ENCODE peak calls at places on chromosomes 4 and X, in five cellular contexts. U, E, L, Y and I are unnamed samples.

GRCh38 chr4:10984815-10985214 is 300.2 kb upstream of the CLNK start:
- DNase-seq in E (no peak), U (no peak), Y (no peak), L (no peak), I (no peak)

GRCh38 chr4:122119739-122120138 is 32.4 kb upstream of the BLTP1 start:
- DNase-seq in Y (no peak), E (peak; percentile 8), U (no peak), L (no peak), I (no peak)

GRCh38 chr4:139734201-139734874 is 68.7 kb downstream of the MGST2 start:
- DNase-seq in Y (no peak), U (no peak), L (no peak), E (peak; percentile 51), I (no peak)

GRCh38 chr4:80197601-80198444 is 520 bp downstream of the PRDM8 start:
- DNase-seq in E (no peak), Y (no peak), L (no peak), U (peak; percentile 15), I (no peak)

GRCh38 chrX:41761702-41762101 is 37.7 kb downstream of the GPR82 start:
- DNase-seq in E (no peak), U (no peak), L (no peak), Y (no peak), I (no peak)

GRCh38 chr4:186021461-186022167 is 47.3 kb upstream of the TLR3 start:
- DNase-seq in L (no peak), E (peak; percentile 11), Y (peak; percentile 43), U (peak; percentile 55), I (peak; percentile 39)

GRCh38 chr4:164949448-164950118 is 27.9 kb downstream of the TRIM61 start:
- DNase-seq in U (no peak), Y (no peak), E (peak; percentile 27), L (no peak), I (no peak)

GRCh38 chr4:81786063-81786763 is 314.5 kb upstream of the RASGEF1B start:
- DNase-seq in L (no peak), U (no peak), E (no peak), Y (no peak), I (no peak)

GRCh38 chr4:83716874-83717273 is 181.0 kb downstream of the GPAT3 start:
- DNase-seq in E (no peak), Y (no peak), U (no peak), L (no peak), I (no peak)

GRCh38 chr4:87047281-87047798 is 112.5 kb downstream of the AFF1 start:
- DNase-seq in L (no peak), E (no peak), Y (no peak), U (no peak), I (no peak)

GRCh38 chr4:172985552-172985951 is 183.1 kb upstream of the GALNT7 start:
- DNase-seq in U (no peak), Y (no peak), E (peak; percentile 70), L (no peak), I (no peak)

GRCh38 chrX:112678831-112679230 is 907 bp downstream of the LHFPL1 start:
- DNase-seq in U (no peak), Y (no peak), L (no peak), E (no peak), I (peak; percentile 16)

GRCh38 chr4:125983168-125983567 is 668.4 kb downstream of the FAT4 start:
- DNase-seq in U (no peak), L (no peak), E (no peak), Y (no peak), I (no peak)

GRCh38 chr4:138843611-138844010 is 172.0 kb upstream of the NOCT start:
- DNase-seq in U (no peak), E (peak; percentile 34), Y (peak; percentile 48), L (no peak), I (no peak)

GRCh38 chr4:147760176-147760575 is 28.3 kb downstream of the ARHGAP10 start:
- DNase-seq in E (no peak), L (no peak), U (no peak), Y (no peak), I (no peak)

GRCh38 chr4:37454263-37454800 is 209.8 kb downstream of the NWD2 start:
- DNase-seq in L (no peak), E (no peak), U (peak; percentile 12), Y (no peak), I (peak; percentile 17)

GRCh38 chr4:167144605-167145004 is 89.7 kb downstream of the SPOCK3 start:
- DNase-seq in E (no peak), U (no peak), Y (no peak), L (no peak), I (no peak)

GRCh38 chrX:18855919-18856644 is 127.8 kb downstream of the PHKA2 start:
- DNase-seq in U (peak; percentile 76), L (no peak), E (peak; percentile 81), Y (no peak), I (peak; percentile 50)

DNA sequence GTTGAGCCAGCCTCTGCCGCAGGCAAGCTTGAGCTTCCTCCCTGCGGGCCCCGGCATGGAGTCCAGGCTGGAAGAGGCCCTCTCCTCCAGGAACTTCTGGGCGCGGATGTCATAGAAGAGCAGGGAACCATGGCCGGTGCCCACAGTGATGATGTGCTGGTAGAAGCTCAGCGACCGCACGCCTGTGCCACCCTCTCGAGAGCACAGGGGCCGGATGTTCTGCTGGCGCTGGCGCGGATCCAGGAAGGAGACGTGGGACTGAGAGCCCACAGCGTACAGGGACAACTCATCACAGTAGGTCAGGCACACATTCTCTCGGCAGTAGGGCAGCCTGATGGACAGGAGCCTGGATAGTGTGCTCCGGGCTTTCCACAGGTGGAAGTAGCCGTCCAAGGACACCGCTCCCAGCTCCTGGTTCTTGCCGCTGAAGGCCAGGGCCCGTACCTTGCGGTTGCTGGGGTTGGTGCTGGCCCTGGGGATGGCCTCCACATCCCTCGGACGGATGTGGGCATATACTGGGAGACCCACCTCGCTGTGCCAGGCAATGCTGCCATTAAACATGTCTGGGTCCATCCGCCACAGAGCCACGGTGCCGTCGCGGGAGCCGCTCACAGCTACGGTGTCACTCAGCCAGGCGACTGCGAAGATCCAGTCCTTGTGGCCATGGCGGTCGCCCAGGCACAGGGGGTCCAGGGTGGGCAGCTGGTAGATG is 1.2 kb downstream of the DCAF12L2 start:
- DNase-seq in E (no peak), Y (no peak), L (no peak), U (no peak), I (no peak)
- TF ChIP-seq CTCF in E (no peak), Y (no peak), L (no peak), U (no peak), I (no peak)

DNA sequence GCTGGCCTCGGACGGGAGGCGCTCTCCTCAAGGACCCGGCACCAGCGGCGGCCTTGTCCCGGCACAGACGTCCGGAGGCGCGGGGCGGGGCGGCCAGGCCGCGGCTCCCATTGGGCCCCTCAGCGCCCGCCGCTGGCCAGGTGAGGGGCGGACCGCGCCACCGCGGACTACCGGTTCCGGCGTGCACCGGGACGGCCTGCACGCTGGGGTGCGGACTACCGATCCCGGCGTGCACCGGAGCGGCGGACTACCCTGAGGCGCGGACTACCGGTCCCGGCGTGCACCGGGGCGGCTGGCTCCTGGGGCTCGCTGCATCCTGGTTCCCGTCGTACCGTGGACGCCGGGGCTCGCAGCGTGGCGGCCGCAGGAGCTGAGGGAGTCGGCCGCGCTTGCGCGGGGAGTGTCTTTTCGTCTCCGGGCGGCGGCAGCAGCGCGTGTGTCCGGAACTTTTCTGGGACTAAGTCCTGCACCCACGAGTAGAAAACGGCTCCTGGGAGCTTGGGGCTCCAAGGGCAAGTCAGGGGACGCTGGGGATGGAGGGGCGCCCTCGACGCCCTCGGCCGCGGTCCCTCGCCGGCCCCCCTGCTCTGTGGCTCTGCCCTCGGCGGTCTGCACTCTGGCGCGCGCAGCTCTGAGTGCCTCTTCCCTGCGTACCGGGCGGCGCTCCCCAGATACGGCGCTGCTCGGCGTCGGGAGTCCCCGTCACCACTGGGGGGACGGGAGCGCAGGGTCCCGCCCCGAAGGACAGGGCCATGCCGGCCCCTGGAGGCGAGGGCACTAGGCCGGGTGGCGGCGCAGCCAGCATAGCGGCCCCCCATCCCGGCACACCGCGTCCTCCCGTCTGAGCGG is at the start of gene LETM1:
- DNase-seq in E (peak; percentile 96), U (peak; percentile 99), L (peak; percentile 44), Y (peak; percentile 86), I (peak; percentile 99)
- TF ChIP-seq CTCF in E (peak; percentile 21), U (peak; percentile 20), L (no peak), Y (peak; percentile 8), I (no peak)

DNA sequence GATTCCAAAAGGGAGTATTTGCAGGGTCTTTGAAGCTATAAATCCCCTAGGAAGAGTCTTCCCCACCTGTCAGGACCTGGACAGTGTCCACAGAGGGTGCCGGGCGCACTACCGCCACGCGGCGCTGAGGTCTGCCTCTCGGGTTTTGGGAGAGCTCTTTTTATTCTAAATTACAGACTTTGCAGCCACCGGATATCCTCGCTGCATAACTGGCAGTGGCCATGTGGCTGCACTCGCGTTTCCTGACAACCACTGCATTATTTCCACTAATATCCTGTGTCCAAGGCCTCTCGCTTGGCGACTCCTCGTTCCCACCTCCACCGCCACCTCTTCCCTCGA is 608 bp upstream of the TMEM131L start:
- DNase-seq in L (no peak), U (peak; percentile 61), E (peak; percentile 51), Y (peak; percentile 53), I (peak; percentile 62)
- TF ChIP-seq CTCF in L (no peak), U (no peak), E (peak; percentile 32), Y (peak; percentile 23), I (no peak)

GRCh38 chrX:71871367-71871766 is 39.3 kb upstream of the NHSL2 start:
- DNase-seq in L (no peak), U (no peak), E (peak; percentile 87), Y (peak; percentile 22), I (no peak)

GRCh38 chrX:71867680-71868079 is 43.0 kb upstream of the NHSL2 start:
- DNase-seq in L (no peak), E (no peak), U (peak; percentile 7), Y (no peak), I (no peak)

GRCh38 chrX:71873459-71873833 is 37.2 kb upstream of the NHSL2 start:
- DNase-seq in E (no peak), Y (no peak), U (no peak), L (no peak), I (no peak)

GRCh38 chrX:71872542-71873458 is 37.8 kb upstream of the NHSL2 start:
- DNase-seq in Y (no peak), U (no peak), L (no peak), E (no peak), I (no peak)

DNA sequence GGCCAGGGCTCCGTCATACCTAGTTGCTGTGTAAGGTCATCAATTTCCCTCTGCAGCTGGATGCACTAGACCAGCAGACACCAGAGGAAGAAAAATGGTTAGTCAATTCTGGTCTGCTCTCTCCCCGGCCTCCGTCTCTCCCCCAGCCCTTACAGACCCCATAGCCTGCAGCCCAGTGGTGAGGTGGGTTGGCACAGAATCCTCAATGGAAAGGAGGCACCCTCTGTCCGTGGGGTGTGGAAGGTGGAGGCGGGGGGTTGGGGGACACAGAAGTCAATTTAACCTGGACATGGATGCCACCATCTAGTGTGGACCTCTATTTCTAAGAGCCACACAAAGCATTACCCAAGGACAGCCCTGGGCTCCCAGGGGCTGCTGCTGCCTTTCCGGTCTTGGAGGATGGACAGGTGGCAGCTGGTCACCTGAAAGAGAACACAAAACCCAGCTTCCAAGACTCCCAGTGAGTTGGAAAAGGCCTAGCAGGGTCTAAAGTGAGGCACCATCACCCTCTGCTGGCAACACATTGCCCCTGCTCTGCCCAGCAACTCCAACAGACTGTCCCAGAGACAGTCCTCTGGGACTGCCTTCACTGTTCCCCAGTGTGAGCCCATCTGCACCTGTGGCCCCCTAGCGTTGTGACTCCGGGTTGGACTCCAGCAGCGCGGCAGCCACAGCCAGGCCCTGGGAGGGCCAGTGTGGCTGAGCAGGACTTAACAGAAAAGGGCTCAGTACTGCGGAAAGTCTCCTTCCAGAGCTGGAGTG is 40.1 kb upstream of the NHSL2 start:
- DNase-seq in L (no peak), U (no peak), E (peak; percentile 39), Y (no peak), I (peak; percentile 7)
- TF ChIP-seq CTCF in L (no peak), U (peak; percentile 7), E (peak; percentile 36), Y (no peak), I (no peak)